ENCODE peak calls at places on chromosomes 7 and 10, in seven cellular contexts. J is colonic mucosa, O is prostate gland, K is AG09309, X is nephron progenitor cell, Z is mammary epithelial cell, S is astrocyte of the cerebellum. L is an unnamed sample.

GRCh38 chr10:70695241-70696030 is 23.1 kb downstream of the ADAMTS14 start:
- DNase-seq in O (no peak), Z (no peak), K (no peak), X (no peak), S (no peak), J (no peak), L (no peak)

GRCh38 chr10:50325449-50326188 is 74.3 kb upstream of the ASAH2 start:
- DNase-seq in O (peak), X (no peak), Z (peak), S (peak), K (peak), J (no peak), L (peak)

GRCh38 chr10:122473116-122473515 is 11.8 kb downstream of the HTRA1 start:
- DNase-seq in O (no peak), S (no peak), X (no peak), K (no peak), Z (no peak), J (no peak), L (no peak)

GRCh38 chr7:153433223-153433622 is 619.0 kb upstream of the DPP6 start:
- DNase-seq in K (no peak), J (no peak), X (no peak), S (no peak), Z (no peak), O (no peak), L (no peak)

GRCh38 chr10:32374605-32375004 is 27.6 kb upstream of the EPC1 start:
- DNase-seq in X (no peak), S (no peak), Z (no peak), K (no peak), J (no peak), O (no peak), L (no peak)

GRCh38 chr10:42997151-42997848 is 79.6 kb upstream of the RET start:
- DNase-seq in J (no peak), O (no peak), X (no peak), K (no peak), S (no peak), Z (no peak), L (no peak)

GRCh38 chr10:16765532-16766365 is 51.5 kb downstream of the RSU1 start:
- DNase-seq in X (no peak), O (no peak), Z (no peak), S (no peak), J (no peak), K (no peak), L (no peak)

GRCh38 chr10:72087969-72088878 is at the start of gene SPOCK2:
- DNase-seq in K (no peak), J (no peak), O (no peak), Z (no peak), X (peak), S (no peak), L (no peak)

GRCh38 chr10:122576291-122576690 is 15.7 kb downstream of the DMBT1 start:
- DNase-seq in K (no peak), O (no peak), S (no peak), Z (no peak), X (no peak), J (no peak), L (no peak)

GRCh38 chr7:110676785-110677184 is 414.1 kb upstream of the LRRN3 start:
- DNase-seq in S (no peak), O (no peak), K (no peak), Z (no peak), J (no peak), X (no peak), L (no peak)

GRCh38 chr7:96740130-96740529 is 30.5 kb upstream of the SEM1 start:
- DNase-seq in J (no peak), K (no peak), X (no peak), S (no peak), Z (no peak), O (no peak), L (no peak)

GRCh38 chr7:8147004-8147403 is 115.0 kb downstream of the ICA1 start:
- DNase-seq in J (no peak), Z (no peak), K (no peak), X (peak), S (no peak), O (no peak), L (no peak)

GRCh38 chr7:27098493-27099223 is 2.9 kb upstream of the HOXA1 start:
- DNase-seq in X (peak), K (no peak), J (peak), O (no peak), S (no peak), Z (peak), L (no peak)

GRCh38 chr10:107529350-107529749 is 364.8 kb upstream of the SORCS1 start:
- DNase-seq in O (no peak), Z (no peak), S (no peak), J (no peak), X (no peak), K (no peak), L (no peak)

GRCh38 chr7:96800824-96801223 is 91.2 kb upstream of the SEM1 start:
- DNase-seq in J (no peak), S (peak), O (peak), X (no peak), K (no peak), Z (peak), L (no peak)

GRCh38 chr7:109763611-109764010 is 1193.9 kb downstream of the DNAJB9 start:
- DNase-seq in K (no peak), O (no peak), Z (no peak), S (no peak), X (no peak), J (no peak), L (no peak)

GRCh38 chr10:86942441-86943315 is 14.7 kb downstream of the MMRN2 start:
- DNase-seq in X (no peak), J (peak), O (no peak), K (no peak), Z (no peak), S (no peak), L (no peak)

GRCh38 chr10:28393956-28394568 is 91.2 kb upstream of the MPP7 start:
- DNase-seq in Z (peak), K (no peak), J (peak), S (peak), X (peak), O (peak), L (peak)

GRCh38 chr10:132186488-132187413 is at the start of gene DPYSL4:
- DNase-seq in O (no peak), K (no peak), Z (no peak), X (peak), S (no peak), J (no peak), L (no peak)

GRCh38 chr7:115679976-115680375 is 350.6 kb downstream of the TFEC start:
- DNase-seq in J (peak), Z (peak), K (no peak), S (no peak), X (peak), O (no peak), L (no peak)

GRCh38 chr7:20197837-20198236 is 19.3 kb downstream of the MACC1 start:
- DNase-seq in K (no peak), Z (no peak), X (no peak), J (no peak), S (no peak), O (no peak), L (no peak)

GRCh38 chr7:36514289-36515243 is 124.9 kb downstream of the ANLN start:
- DNase-seq in K (no peak), Z (no peak), O (no peak), X (no peak), S (no peak), J (no peak), L (no peak)

GRCh38 chr7:102193806-102194205 is 92.9 kb upstream of the SH2B2 start:
- DNase-seq in S (no peak), O (no peak), Z (no peak), K (no peak), J (no peak), X (no peak), L (no peak)

GRCh38 chr10:11107953-11108352 is 90.3 kb downstream of the CELF2 start:
- DNase-seq in X (no peak), O (no peak), J (no peak), K (no peak), S (no peak), Z (no peak), L (no peak)

GRCh38 chr10:43045631-43046287 is 31.1 kb upstream of the RET start:
- DNase-seq in J (no peak), X (no peak), O (no peak), Z (no peak), K (no peak), S (no peak), L (no peak)

GRCh38 chr10:71494980-71495381 is 98.3 kb downstream of the CDH23 start:
- DNase-seq in J (no peak), Z (no peak), K (no peak), O (no peak), S (no peak), X (no peak), L (no peak)

GRCh38 chr7:22826593-22826992 is 3.9 kb upstream of the TOMM7 start:
- DNase-seq in X (no peak), K (no peak), Z (no peak), O (no peak), J (no peak), S (no peak), L (no peak)

GRCh38 chr10:79473511-79474095 is 28.2 kb upstream of the ZCCHC24 start:
- DNase-seq in Z (no peak), X (no peak), S (no peak), J (no peak), O (no peak), K (no peak), L (no peak)

GRCh38 chr10:49552277-49552676 is 13.4 kb upstream of the ERCC6 start:
- DNase-seq in X (no peak), K (peak), Z (peak), O (no peak), J (no peak), S (no peak), L (no peak)

GRCh38 chr7:55140221-55140980 is 121.6 kb downstream of the EGFR start:
- DNase-seq in S (no peak), K (no peak), J (no peak), Z (peak), X (no peak), O (no peak), L (no peak)

GRCh38 chr10:97771055-97771811 is 566 bp downstream of the SFRP5 start:
- DNase-seq in S (no peak), Z (peak), J (no peak), O (no peak), K (no peak), X (peak), L (no peak)

GRCh38 chr10:22626784-22627183 is 87.6 kb downstream of the PIP4K2A start:
- DNase-seq in Z (no peak), J (no peak), O (no peak), X (no peak), K (no peak), S (no peak), L (no peak)

GRCh38 chr7:102063736-102064135 is 222.9 kb upstream of the SH2B2 start:
- DNase-seq in S (no peak), K (no peak), Z (peak), X (peak), J (peak), O (no peak), L (no peak)

GRCh38 chr10:117578490-117578889 is 35.9 kb downstream of the EMX2 start:
- DNase-seq in J (no peak), Z (no peak), O (no peak), S (no peak), K (no peak), X (no peak), L (no peak)

GRCh38 chr10:92475357-92475868 is 98.5 kb downstream of the IDE start:
- DNase-seq in O (no peak), K (no peak), Z (no peak), J (no peak), X (no peak), S (no peak), L (no peak)
- TF ChIP-seq CTCF in O (no peak), K (no peak), Z (no peak), J (no peak), X (no peak), S (no peak), L (no peak)

GRCh38 chr10:119526149-119526548 is 16.4 kb downstream of the RGS10 start:
- DNase-seq in Z (no peak), X (no peak), S (no peak), O (no peak), K (no peak), J (no peak), L (no peak)

GRCh38 chr10:119523916-119524719 is 18.4 kb downstream of the RGS10 start:
- DNase-seq in J (no peak), K (no peak), S (no peak), O (no peak), Z (no peak), X (no peak), L (no peak)

GRCh38 chr10:119524720-119525070 is 17.8 kb downstream of the RGS10 start:
- DNase-seq in S (no peak), K (no peak), J (no peak), X (no peak), O (no peak), Z (no peak), L (no peak)

GRCh38 chr10:119525116-119525515 is 17.4 kb downstream of the RGS10 start:
- DNase-seq in O (no peak), K (no peak), S (no peak), J (no peak), X (no peak), Z (no peak), L (no peak)

DNA sequence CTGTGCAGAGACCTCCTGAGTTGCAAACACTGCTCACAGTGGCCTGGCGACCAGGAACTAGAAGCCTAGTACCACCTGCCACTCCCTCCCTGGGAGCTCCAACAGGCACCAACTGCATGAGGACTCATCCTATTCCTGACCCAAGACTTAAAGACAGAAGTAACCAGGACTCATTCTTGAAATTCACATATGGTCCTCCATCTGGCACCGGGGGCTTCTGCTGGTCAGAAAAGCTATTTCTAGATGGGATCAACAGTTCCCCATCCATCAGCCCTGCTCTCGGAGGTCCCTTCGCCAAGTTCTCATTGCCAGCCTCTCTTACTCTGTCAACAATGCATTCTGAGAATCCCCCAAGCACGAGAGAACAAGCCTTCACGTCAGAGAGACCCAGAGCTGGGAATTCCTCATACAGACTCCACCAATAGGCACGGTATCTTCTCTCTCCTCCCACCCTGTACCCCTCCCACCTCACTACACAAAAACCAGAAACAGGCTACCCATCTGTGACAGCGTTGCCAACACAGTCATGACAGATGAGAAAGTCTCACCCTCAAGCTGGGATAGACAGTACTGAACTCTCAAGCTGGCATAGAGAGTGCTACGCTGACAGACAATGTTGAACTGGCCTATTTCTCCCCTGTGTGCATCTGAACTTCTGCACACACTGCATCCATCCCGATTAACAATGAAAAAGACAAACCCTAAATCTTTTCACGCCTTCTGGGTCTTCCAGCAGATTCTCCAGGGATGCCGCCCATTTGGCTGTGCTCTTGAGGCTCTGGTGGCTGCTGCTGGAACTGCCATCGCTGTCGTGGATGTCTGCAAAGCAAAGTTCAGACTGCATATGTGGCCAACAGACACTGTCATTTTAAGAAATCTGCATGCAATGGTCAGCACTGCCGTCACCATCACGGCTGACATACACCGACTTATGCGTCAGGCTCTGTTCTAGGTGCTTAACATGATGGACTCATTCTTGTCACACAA is 15.6 kb downstream of the RGS10 start:
- DNase-seq in K (no peak), X (no peak), J (no peak), Z (no peak), S (no peak), O (no peak), L (no peak)
- TF ChIP-seq CTCF in K (no peak), X (peak), J (no peak), Z (no peak), S (peak), O (no peak), L (no peak)

DNA sequence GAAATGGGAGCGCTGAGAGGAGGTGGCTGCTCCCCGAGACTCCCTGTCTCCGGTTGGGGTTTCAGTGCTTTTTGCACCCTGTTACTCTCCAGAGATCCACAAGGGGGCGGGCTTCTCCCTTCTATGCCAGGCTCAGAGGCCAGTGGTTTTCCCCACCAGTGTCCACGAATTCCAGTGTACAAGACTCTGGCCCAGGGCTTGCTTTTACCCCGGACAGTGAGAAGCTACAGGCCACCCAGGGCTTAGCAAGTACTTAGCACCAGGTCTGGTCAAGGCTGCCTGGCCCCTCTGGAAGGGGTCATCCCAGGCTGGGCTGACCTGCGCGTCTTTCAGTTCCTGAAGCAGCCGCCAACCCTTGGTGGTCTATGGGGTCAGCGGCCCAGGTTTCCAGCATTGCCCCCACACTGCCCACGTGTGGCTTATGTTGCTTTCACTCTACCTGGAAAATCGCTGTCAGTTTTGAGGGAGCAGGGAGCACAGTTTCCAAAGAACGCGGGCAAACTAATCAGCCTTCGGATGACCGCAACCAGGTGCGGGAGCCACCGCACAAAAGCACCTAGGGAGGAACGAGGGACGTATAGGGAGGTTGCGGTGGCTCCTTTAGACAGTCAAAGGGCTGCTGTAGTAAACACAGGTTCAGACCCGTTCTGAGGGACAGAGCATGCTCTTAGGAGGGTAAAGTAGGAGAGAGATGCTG is 6.8 kb downstream of the CYP26A1 start:
- DNase-seq in K (peak), O (no peak), J (peak), S (no peak), Z (no peak), X (peak), L (no peak)
- TF ChIP-seq CTCF in K (peak), O (peak), J (peak), S (peak), Z (peak), X (peak), L (peak)

GRCh38 chr10:24550680-24551079 is 173.0 kb downstream of the ARHGAP21 start:
- DNase-seq in Z (no peak), O (no peak), K (no peak), J (no peak), S (no peak), X (no peak), L (no peak)

GRCh38 chr10:24554036-24554435 is 169.7 kb downstream of the ARHGAP21 start:
- DNase-seq in J (no peak), O (no peak), S (no peak), Z (no peak), X (no peak), K (no peak), L (no peak)

GRCh38 chr10:24553051-24553612 is 170.6 kb downstream of the ARHGAP21 start:
- DNase-seq in O (no peak), J (no peak), S (no peak), Z (peak), K (no peak), X (no peak), L (no peak)

GRCh38 chr10:24551161-24551560 is 172.5 kb downstream of the ARHGAP21 start:
- DNase-seq in X (no peak), S (no peak), Z (no peak), K (no peak), J (peak), O (no peak), L (no peak)

GRCh38 chr10:24552346-24553016 is 171.2 kb downstream of the ARHGAP21 start:
- DNase-seq in X (peak), S (no peak), K (no peak), Z (peak), O (peak), J (peak), L (no peak)
- TF ChIP-seq CTCF in X (peak), S (peak), K (peak), Z (peak), O (peak), J (peak), L (no peak)

DNA sequence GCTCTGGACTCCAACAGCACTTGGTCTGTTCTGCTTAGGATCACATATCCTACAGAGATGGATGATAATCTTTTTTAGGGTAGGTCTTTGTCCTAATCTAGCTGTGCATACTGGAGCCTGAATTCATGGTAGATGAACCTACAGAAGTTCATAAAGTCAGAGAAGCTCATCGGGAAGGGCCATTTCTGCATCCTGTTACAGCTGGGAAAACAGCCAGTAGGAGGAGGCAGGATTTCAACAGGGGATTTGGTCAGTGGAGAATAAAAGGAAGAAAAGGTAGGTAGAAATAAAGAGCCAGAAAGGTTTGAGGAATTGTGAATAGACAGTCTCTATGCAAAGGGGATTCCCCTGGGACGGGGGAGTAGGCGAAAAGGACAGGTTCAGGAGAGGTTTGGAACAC is 101.4 kb downstream of the ANK3 start:
- DNase-seq in K (no peak), S (no peak), Z (no peak), X (no peak), O (no peak), J (no peak), L (no peak)
- TF ChIP-seq CTCF in K (no peak), S (no peak), Z (no peak), X (no peak), O (no peak), J (no peak), L (no peak)